ENCODE peak calls at places on chromosomes 4 and X, in five cellular contexts. Y is naive thymus-derived CD4-positive, alpha-beta T cell; V is transverse colon; S is effector memory CD4-positive, alpha-beta T cell; I is A172. X is an unnamed sample.

GRCh38 chr4:149630079-149630478 is 185.6 kb downstream of the IQCM start:
- DNase-seq in Y (no peak), V (no peak), S (no peak), I (no peak), X (no peak)

GRCh38 chr4:85825937-85826678 is 351.2 kb downstream of the ARHGAP24 start:
- DNase-seq in Y (no peak), V (peak), S (no peak), I (peak), X (no peak)

GRCh38 chrX:72052415-72053090 is 79.2 kb downstream of the RTL5 start:
- DNase-seq in Y (no peak), V (no peak), S (no peak), I (no peak), X (no peak)

GRCh38 chr4:60962286-60962685 is 237.8 kb upstream of the ADGRL3 start:
- DNase-seq in Y (no peak), V (no peak), S (no peak), I (no peak), X (peak)

GRCh38 chr4:86358176-86358701 is 1.6 kb downstream of the MAPK10 start:
- DNase-seq in Y (no peak), V (no peak), S (no peak), I (no peak), X (no peak)

GRCh38 chrX:107675823-107676555 is 47.7 kb downstream of the PRPS1 start:
- DNase-seq in Y (peak), V (no peak), S (no peak), I (no peak), X (peak)

GRCh38 chr4:108165601-108166000 is 3.1 kb downstream of the LEF1 start:
- DNase-seq in Y (no peak), V (no peak), S (no peak), I (no peak), X (peak)

GRCh38 chr4:152109585-152110509 is 349.0 kb upstream of the GATB start:
- DNase-seq in Y (no peak), V (no peak), S (no peak), I (peak), X (no peak)

GRCh38 chrX:41457618-41458192 is 10.6 kb downstream of the NYX start:
- DNase-seq in Y (no peak), V (no peak), S (no peak), I (no peak), X (no peak)

GRCh38 chr4:177005801-177006230 is 213.1 kb upstream of the VEGFC start:
- DNase-seq in Y (no peak), V (no peak), S (no peak), I (peak), X (peak)

GRCh38 chr4:184822356-184822755 is 3.4 kb downstream of the ACSL1 start:
- DNase-seq in Y (no peak), V (no peak), S (no peak), I (no peak), X (no peak)

GRCh38 chr4:3700736-3701135 is 65.4 kb upstream of the ADRA2C start:
- DNase-seq in Y (no peak), V (no peak), S (no peak), I (no peak), X (no peak)

GRCh38 chr4:20253272-20253798 is 1.6 kb downstream of the SLIT2 start:
- DNase-seq in Y (no peak), V (no peak), S (no peak), I (no peak), X (no peak)

GRCh38 chr4:105741548-105741947 is 33.0 kb downstream of the GSTCD start:
- DNase-seq in Y (no peak), V (no peak), S (no peak), I (no peak), X (peak)

GRCh38 chr4:124854968-124855367 is 142.4 kb upstream of the ANKRD50 start:
- DNase-seq in Y (no peak), V (no peak), S (no peak), I (no peak), X (no peak)

GRCh38 chrX:101449279-101449678 is 36.0 kb upstream of the ARMCX4 start:
- DNase-seq in Y (no peak), V (no peak), S (no peak), I (no peak), X (no peak)

GRCh38 chr4:143282170-143282760 is 54.4 kb upstream of the GAB1 start:
- DNase-seq in Y (no peak), V (no peak), S (no peak), I (no peak), X (no peak)

GRCh38 chr4:165569031-165569430 is 190.2 kb downstream of the CPE start:
- DNase-seq in Y (no peak), V (no peak), S (no peak), I (no peak), X (no peak)

GRCh38 chr4:184404047-184404446 is 70.3 kb downstream of the IRF2 start:
- DNase-seq in Y (no peak), V (no peak), S (no peak), I (no peak), X (no peak)

GRCh38 chr4:158775091-158775651 is 6.3 kb downstream of the FNIP2 start:
- DNase-seq in Y (no peak), V (no peak), S (no peak), I (peak), X (no peak)

GRCh38 chr4:69713593-69713992 is 46.8 kb downstream of the SULT1B1 start:
- DNase-seq in Y (no peak), V (no peak), S (no peak), I (no peak), X (no peak)

GRCh38 chr4:141810702-141811365 is 174.5 kb downstream of the IL15 start:
- DNase-seq in Y (no peak), V (no peak), S (no peak), I (no peak), X (no peak)

GRCh38 chrX:88603237-88603636 is 143.8 kb upstream of the CPXCR1 start:
- DNase-seq in Y (no peak), V (no peak), S (no peak), I (no peak), X (no peak)

GRCh38 chrX:134423606-134424005 is 36.4 kb upstream of the HPRT1 start:
- DNase-seq in Y (no peak), V (no peak), S (no peak), I (no peak), X (peak)

GRCh38 chr4:177302371-177303100 is 7.1 kb upstream of the NEIL3 start:
- DNase-seq in Y (no peak), V (no peak), S (no peak), I (no peak), X (no peak)

GRCh38 chr4:109611045-109611616 is 51.1 kb downstream of the MCUB start:
- DNase-seq in Y (no peak), V (no peak), S (no peak), I (no peak), X (no peak)

GRCh38 chrX:39532761-39533160 is 565.0 kb downstream of the BCOR start:
- DNase-seq in Y (no peak), V (no peak), S (no peak), I (no peak), X (no peak)

GRCh38 chrX:124223524-124223923 is 108.9 kb upstream of the TEX13D start:
- DNase-seq in Y (no peak), V (no peak), S (no peak), I (no peak), X (no peak)

GRCh38 chr4:123545569-123546122 is 149.1 kb downstream of the SPRY1 start:
- DNase-seq in Y (no peak), V (no peak), S (no peak), I (no peak), X (no peak)

GRCh38 chr4:186485621-186486062 is 69.7 kb downstream of the MTNR1A start:
- DNase-seq in Y (no peak), V (no peak), S (no peak), I (peak), X (no peak)

GRCh38 chr4:687048-687974 is 1.6 kb downstream of the SLC49A3 start:
- DNase-seq in Y (no peak), V (peak), S (no peak), I (peak), X (peak)

GRCh38 chrX:41705042-41705441 is 16.3 kb downstream of the GPR34 start:
- DNase-seq in Y (no peak), V (no peak), S (no peak), I (no peak), X (no peak)

GRCh38 chr4:2024683-2025082 is 15.9 kb upstream of the NELFA start:
- DNase-seq in Y (no peak), V (no peak), S (no peak), I (no peak), X (no peak)

GRCh38 chrX:2894885-2895292 is 34.2 kb downstream of the ARSD start:
- DNase-seq in Y (no peak), V (peak), S (no peak), I (peak), X (no peak)

GRCh38 chr4:12583286-12583685 is 900.9 kb downstream of the RAB28 start:
- DNase-seq in Y (no peak), V (no peak), S (no peak), I (no peak), X (no peak)

GRCh38 chr4:25367004-25367621 is 9.9 kb upstream of the ANAPC4 start:
- DNase-seq in Y (peak), V (no peak), S (no peak), I (peak), X (peak)

GRCh38 chrX:155768036-155768769 is 112.9 kb upstream of the VAMP7 start:
- DNase-seq in Y (no peak), V (no peak), S (no peak), I (peak), X (no peak)

GRCh38 chr4:177726111-177726510 is 283.9 kb upstream of the AGA start:
- DNase-seq in Y (no peak), V (no peak), S (no peak), I (peak), X (no peak)

X was measured in RKO.